ENCODE peak calls at places on chromosome 1, in five cellular contexts. One of them, this sample, is unnamed.

GRCh38 chr1:164240081-164240480 is 318.9 kb upstream of the PBX1 start:
- DNase-seq in omental fat pad: no peak
- DNase-seq in H1: no peak
- DNase-seq in Panc1: no peak
- DNase-seq in fibroblast of mammary gland: no peak
- DNase-seq in this sample: no peak

GRCh38 chr1:26994772-26995625 is 1.5 kb downstream of the TRNP1 start:
- DNase-seq in Panc1: no peak
- DNase-seq in fibroblast of mammary gland: no peak
- DNase-seq in H1: no peak
- DNase-seq in omental fat pad: no peak
- DNase-seq in this sample: no peak

GRCh38 chr1:11301593-11301992 is 28.6 kb downstream of the UBIAD1 start:
- DNase-seq in omental fat pad: no peak
- DNase-seq in Panc1: no peak
- DNase-seq in fibroblast of mammary gland: no peak
- DNase-seq in H1: no peak
- DNase-seq in this sample: no peak

GRCh38 chr1:1091344-1092148 is 17.4 kb upstream of the RNF223 start:
- DNase-seq in H1: no peak
- DNase-seq in Panc1: no peak
- DNase-seq in fibroblast of mammary gland: no peak
- DNase-seq in omental fat pad: no peak
- DNase-seq in this sample: peak

GRCh38 chr1:11940260-11940921 is 5.9 kb downstream of the PLOD1 start:
- DNase-seq in Panc1: no peak
- DNase-seq in H1: no peak
- DNase-seq in omental fat pad: no peak
- DNase-seq in fibroblast of mammary gland: no peak
- DNase-seq in this sample: no peak

GRCh38 chr1:55481634-55482033 is 266.5 kb upstream of the USP24 start:
- DNase-seq in H1: no peak
- DNase-seq in Panc1: no peak
- DNase-seq in fibroblast of mammary gland: peak
- DNase-seq in omental fat pad: no peak
- DNase-seq in this sample: no peak

GRCh38 chr1:106266786-106267185 is 789.7 kb upstream of the PRMT6 start:
- DNase-seq in fibroblast of mammary gland: no peak
- DNase-seq in omental fat pad: no peak
- DNase-seq in H1: no peak
- DNase-seq in Panc1: no peak
- DNase-seq in this sample: no peak

GRCh38 chr1:226172589-226172988 is 14.0 kb downstream of the ACBD3 start:
- DNase-seq in H1: no peak
- DNase-seq in Panc1: no peak
- DNase-seq in fibroblast of mammary gland: no peak
- DNase-seq in omental fat pad: no peak
- DNase-seq in this sample: no peak

GRCh38 chr1:175708787-175709186 is 34.6 kb downstream of the TNR start:
- DNase-seq in Panc1: no peak
- DNase-seq in omental fat pad: no peak
- DNase-seq in H1: no peak
- DNase-seq in fibroblast of mammary gland: no peak
- DNase-seq in this sample: no peak

GRCh38 chr1:224205438-224205840 is 22.4 kb downstream of the DEGS1 start:
- DNase-seq in fibroblast of mammary gland: peak
- DNase-seq in Panc1: no peak
- DNase-seq in H1: no peak
- DNase-seq in omental fat pad: no peak
- DNase-seq in this sample: no peak

DNA sequence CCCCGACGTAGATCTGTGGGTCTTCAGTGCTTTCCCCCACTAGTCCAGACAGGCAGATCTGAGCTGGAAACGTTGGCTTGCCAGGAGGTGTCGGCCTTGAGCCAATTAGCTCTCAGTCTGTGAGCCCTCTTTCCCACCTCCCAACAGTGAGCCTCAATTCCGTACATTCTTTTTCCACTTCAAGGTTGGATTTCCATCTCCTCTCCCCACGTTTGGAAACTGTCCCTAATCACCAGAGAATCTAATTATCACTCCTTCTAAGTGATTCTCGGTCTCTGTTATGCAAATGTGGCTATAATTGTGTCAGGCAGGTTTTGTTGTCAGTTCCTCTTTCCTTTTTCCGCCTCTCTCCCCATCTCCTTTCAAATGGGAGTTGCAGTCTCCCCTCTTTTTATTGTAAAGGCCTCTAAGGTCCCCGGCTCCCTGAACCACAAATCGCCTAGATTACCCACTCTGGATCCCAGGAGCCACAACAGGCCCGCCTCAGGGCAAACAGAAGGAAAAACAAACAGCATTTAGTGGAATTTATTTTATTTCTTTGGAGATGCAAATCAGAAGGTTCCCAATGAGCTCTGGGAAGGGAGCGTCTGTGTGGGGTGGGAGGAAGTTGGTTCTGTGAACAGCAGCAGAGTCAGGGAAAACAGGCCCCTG is 29.4 kb upstream of the LRRN2 start:
- DNase-seq in Panc1: no peak
- DNase-seq in omental fat pad: no peak
- DNase-seq in H1: no peak
- DNase-seq in fibroblast of mammary gland: no peak
- DNase-seq in this sample: no peak
- TF ChIP-seq CTCF in Panc1: no peak
- TF ChIP-seq CTCF in omental fat pad: no peak
- TF ChIP-seq CTCF in H1: peak
- TF ChIP-seq CTCF in fibroblast of mammary gland: no peak
- TF ChIP-seq CTCF in this sample: no peak

DNA sequence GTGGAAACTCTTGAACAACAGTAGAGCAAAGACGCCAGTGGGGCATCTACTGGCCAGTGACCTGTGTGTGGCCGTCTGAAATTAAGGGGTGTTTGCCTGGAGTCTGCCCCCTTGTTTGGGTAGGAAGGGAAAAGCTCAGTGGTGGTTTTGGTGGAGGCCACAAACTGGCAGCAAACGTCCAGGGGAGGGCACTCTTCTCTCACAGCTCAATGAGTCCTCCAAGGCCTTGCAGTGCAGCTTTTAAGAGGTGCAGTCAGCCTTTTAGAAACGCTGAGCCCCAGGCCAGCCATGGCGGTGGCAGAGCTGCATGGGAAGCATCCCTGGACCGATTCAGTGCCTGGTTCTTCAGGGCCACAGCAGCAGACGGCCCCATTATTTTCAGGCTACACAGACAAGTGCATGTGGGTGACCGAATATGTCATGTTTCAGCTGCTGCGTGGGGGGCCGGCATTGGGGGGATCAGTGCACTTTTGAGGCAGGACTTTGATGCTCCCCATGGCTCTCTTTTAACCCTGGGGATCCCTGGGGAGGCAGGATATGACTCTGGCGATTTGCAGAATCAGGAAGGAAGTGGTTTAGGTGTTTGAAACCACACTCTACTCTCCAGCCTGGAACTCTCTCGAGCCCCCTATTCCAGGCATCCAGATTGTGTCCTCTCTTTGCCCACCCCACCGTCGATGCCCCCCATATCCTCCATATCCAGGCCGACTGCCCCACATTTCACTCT is 414.0 kb downstream of the PRDM2 start:
- DNase-seq in fibroblast of mammary gland: peak
- DNase-seq in Panc1: no peak
- DNase-seq in H1: peak
- DNase-seq in omental fat pad: no peak
- DNase-seq in this sample: no peak
- TF ChIP-seq CTCF in fibroblast of mammary gland: peak
- TF ChIP-seq CTCF in Panc1: peak
- TF ChIP-seq CTCF in H1: peak
- TF ChIP-seq CTCF in omental fat pad: no peak
- TF ChIP-seq CTCF in this sample: peak

DNA sequence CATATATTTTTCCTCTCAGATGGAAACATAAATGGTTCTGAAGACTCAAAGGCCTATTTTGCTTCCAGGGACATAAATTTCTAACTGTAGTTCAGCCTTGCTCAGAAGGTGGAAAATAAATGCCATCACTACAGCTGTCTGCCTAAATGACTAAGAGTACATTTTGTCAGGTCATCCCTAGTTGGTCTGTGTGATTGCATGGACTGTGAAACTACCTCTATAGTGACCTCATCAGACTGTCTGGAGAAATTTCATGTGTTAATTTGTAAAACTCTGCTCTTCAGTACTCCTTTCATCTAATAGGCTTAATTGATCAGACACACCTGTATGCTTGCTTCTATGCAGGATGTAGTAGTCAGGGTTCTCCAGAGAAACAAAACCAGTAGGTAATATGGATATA is 886.9 kb downstream of the AMY1C start:
- DNase-seq in H1: no peak
- DNase-seq in omental fat pad: no peak
- DNase-seq in fibroblast of mammary gland: no peak
- DNase-seq in Panc1: no peak
- DNase-seq in this sample: no peak
- TF ChIP-seq CTCF in H1: no peak
- TF ChIP-seq CTCF in omental fat pad: no peak
- TF ChIP-seq CTCF in fibroblast of mammary gland: no peak
- TF ChIP-seq CTCF in Panc1: no peak
- TF ChIP-seq CTCF in this sample: no peak

DNA sequence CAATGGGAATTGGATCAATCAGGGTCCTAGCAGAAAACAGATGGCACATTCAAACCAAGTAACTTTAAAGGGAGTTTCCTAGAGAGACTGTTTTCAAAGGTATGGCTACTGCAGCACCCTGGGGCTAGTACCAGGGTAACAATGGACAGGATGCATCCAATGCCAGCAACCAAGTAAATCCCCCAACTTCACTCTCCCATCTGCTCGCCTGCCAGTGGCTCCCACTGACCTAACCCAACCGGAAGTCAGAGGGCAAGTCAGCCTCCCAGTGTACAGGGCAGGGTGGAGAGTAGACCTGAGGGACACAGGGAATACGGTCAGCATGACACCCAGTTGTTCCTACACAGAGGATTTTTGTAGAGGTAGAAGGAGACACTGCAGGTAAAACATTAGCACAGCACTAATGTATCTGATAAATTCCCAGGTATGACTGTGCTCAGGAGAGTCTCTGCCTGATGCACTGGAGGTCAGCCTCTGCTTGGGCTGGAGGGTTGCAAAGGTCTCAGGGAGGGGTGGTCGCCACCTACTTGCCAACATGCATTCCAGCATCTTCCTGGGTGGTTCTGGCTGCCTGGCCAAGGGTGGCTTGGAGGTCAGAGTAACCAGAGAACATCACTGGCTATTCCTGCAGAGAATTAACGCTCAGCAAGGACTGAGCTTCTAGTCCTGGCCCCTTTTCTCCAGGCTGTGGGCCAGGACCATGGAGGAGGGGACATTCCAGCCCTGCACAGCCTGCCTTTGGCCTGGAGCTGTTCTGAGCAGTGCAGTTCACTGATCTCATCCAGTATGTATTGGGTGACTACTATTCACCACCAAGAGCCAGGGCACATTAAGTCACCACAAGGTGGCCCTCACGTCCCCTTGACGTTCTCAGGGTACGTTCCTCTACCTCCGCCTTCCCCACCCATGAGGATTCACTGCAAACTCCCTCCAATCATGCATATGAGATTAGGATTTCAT is 5.1 kb upstream of the GJA4 start:
- DNase-seq in H1: no peak
- DNase-seq in fibroblast of mammary gland: peak
- DNase-seq in Panc1: no peak
- DNase-seq in omental fat pad: no peak
- DNase-seq in this sample: no peak
- TF ChIP-seq CTCF in H1: peak
- TF ChIP-seq CTCF in fibroblast of mammary gland: peak
- TF ChIP-seq CTCF in Panc1: no peak
- TF ChIP-seq CTCF in omental fat pad: no peak
- TF ChIP-seq CTCF in this sample: peak

GRCh38 chr1:165408518-165408917 is 36.4 kb downstream of the RXRG start:
- DNase-seq in H1: no peak
- DNase-seq in omental fat pad: no peak
- DNase-seq in Panc1: no peak
- DNase-seq in fibroblast of mammary gland: peak
- DNase-seq in this sample: no peak
- TF ChIP-seq CTCF in H1: peak
- TF ChIP-seq CTCF in omental fat pad: no peak
- TF ChIP-seq CTCF in Panc1: peak
- TF ChIP-seq CTCF in fibroblast of mammary gland: peak
- TF ChIP-seq CTCF in this sample: peak

DNA sequence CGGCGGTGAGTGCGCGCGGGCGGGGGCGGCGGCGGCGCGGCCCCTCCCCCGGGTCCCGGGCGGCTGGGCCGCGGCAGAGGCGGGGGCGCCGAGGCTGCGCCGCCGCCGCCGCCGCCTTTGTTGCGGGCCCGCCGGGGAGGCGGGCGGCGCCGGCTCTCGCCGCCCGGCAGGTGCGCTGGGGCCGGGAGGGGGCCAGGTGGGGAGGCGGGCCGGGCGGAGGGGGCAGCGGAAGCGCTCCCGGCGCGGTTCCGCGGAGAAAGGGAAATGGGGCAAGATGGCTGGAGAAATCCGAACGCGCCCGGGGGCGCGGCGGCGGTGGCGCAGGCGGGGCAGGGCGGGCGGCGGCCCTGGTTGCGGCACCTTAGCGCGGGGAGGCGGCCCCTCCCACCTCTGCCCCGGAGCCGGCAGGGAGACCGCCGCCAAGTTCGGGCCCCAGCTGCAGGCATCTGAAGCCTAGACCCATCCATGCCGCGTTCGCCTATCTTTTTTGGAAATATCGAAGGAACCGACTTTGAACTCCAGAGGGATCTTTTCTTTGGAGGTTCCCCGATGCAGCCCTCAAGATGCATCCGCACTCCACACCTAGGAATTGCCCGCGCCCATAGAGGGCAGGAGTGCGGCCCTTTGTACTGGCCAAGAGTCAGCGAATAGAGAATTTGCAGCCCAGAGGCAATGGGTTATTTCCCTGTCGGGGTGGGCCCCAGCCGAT is 479 bp downstream of the POGK start:
- DNase-seq in Panc1: no peak
- DNase-seq in fibroblast of mammary gland: peak
- DNase-seq in H1: no peak
- DNase-seq in omental fat pad: no peak
- DNase-seq in this sample: peak
- TF ChIP-seq CTCF in Panc1: peak
- TF ChIP-seq CTCF in fibroblast of mammary gland: peak
- TF ChIP-seq CTCF in H1: peak
- TF ChIP-seq CTCF in omental fat pad: no peak
- TF ChIP-seq CTCF in this sample: no peak

GRCh38 chr1:32933742-32934322 is 30.8 kb downstream of the RNF19B start:
- DNase-seq in omental fat pad: no peak
- DNase-seq in fibroblast of mammary gland: no peak
- DNase-seq in Panc1: peak
- DNase-seq in H1: no peak
- DNase-seq in this sample: no peak
- TF ChIP-seq CTCF in omental fat pad: no peak
- TF ChIP-seq CTCF in fibroblast of mammary gland: no peak
- TF ChIP-seq CTCF in Panc1: peak
- TF ChIP-seq CTCF in H1: no peak
- TF ChIP-seq CTCF in this sample: no peak

GRCh38 chr1:102834688-102835320 is 273.5 kb downstream of the COL11A1 start:
- DNase-seq in fibroblast of mammary gland: peak
- DNase-seq in omental fat pad: no peak
- DNase-seq in H1: no peak
- DNase-seq in Panc1: no peak
- DNase-seq in this sample: no peak
- TF ChIP-seq CTCF in fibroblast of mammary gland: no peak
- TF ChIP-seq CTCF in omental fat pad: no peak
- TF ChIP-seq CTCF in H1: no peak
- TF ChIP-seq CTCF in Panc1: no peak
- TF ChIP-seq CTCF in this sample: no peak